ENCODE peak calls at places on chromosomes 12 and 14, in five cellular contexts. A is nucleus accumbens; J is SW 1271; N is uterus; D is stimulated activated CD4-positive, alpha-beta T cell treated with anti-CD3 and anti-CD28 coated beads, Interleukin-15, amount 100 ng/mL, for 24 hours. O is an unnamed sample.

GRCh38 chr14:104462651-104463630 is 116.6 kb upstream of the C14orf180 start:
- DNase-seq in A (no peak), J (peak), N (no peak), D (no peak), O (no peak)

GRCh38 chr14:105528197-105528858 is 1.9 kb downstream of the TMEM121 start:
- DNase-seq in A (peak), J (peak), N (peak), D (peak), O (peak)

GRCh38 chr12:58388261-58388660 is 446.9 kb downstream of the ATP23 start:
- DNase-seq in A (no peak), J (no peak), N (no peak), D (no peak), O (no peak)

GRCh38 chr12:75815756-75816155 is 215.8 kb downstream of the PHLDA1 start:
- DNase-seq in A (no peak), J (no peak), N (no peak), D (no peak), O (no peak)

GRCh38 chr14:59127437-59127732 is 61.1 kb upstream of the DAAM1 start:
- DNase-seq in A (no peak), J (no peak), N (no peak), D (no peak), O (no peak)

GRCh38 chr12:6377667-6377994 is 2.3 kb upstream of the SCNN1A start:
- DNase-seq in A (no peak), J (no peak), N (no peak), D (no peak), O (no peak)

GRCh38 chr14:91754819-91755218 is 22.9 kb upstream of the CATSPERB start:
- DNase-seq in A (no peak), J (no peak), N (no peak), D (no peak), O (no peak)

GRCh38 chr14:94394594-94395305 is 6.3 kb upstream of the SERPINA1 start:
- DNase-seq in A (no peak), J (no peak), N (no peak), D (peak), O (no peak)

GRCh38 chr12:59934486-59934885 is 338.7 kb downstream of the SLC16A7 start:
- DNase-seq in A (no peak), J (no peak), N (no peak), D (no peak), O (no peak)

GRCh38 chr12:85190728-85191127 is 89.3 kb upstream of the ALX1 start:
- DNase-seq in A (no peak), J (no peak), N (no peak), D (no peak), O (no peak)

GRCh38 chr12:104357431-104357952 is 54.0 kb downstream of the EID3 start:
- DNase-seq in A (no peak), J (no peak), N (no peak), D (no peak), O (no peak)

GRCh38 chr12:114751712-114752111 is 67.7 kb upstream of the TBX3 start:
- DNase-seq in A (no peak), J (no peak), N (no peak), D (no peak), O (no peak)

GRCh38 chr12:49330631-49331359 is 6.2 kb downstream of the C1QL4 start:
- DNase-seq in A (no peak), J (no peak), N (no peak), D (no peak), O (no peak)

O was measured in hypothalamus.